ENCODE peak calls at places on chromosomes 11 and 22, in four cellular contexts. Z is OCI-LY7, D is fibroblast of pulmonary artery, R is adrenal gland. U is an unnamed sample.
A peak's percentile ranks its signal among the peaks of the same experiment; 100 is the strongest.

GRCh38 chr22:22880645-22881044 is 7.0 kb upstream of the IGLL5 start:
- DNase-seq in Z (no peak), D (no peak), R (no peak), U (no peak)

GRCh38 chr11:812390-812789 is 2.6 kb downstream of the RPLP2 start:
- DNase-seq in Z (no peak), R (no peak), D (no peak), U (no peak)

GRCh38 chr11:73395297-73396208 is 19.4 kb downstream of the RELT start:
- DNase-seq in D (no peak), Z (no peak), R (no peak), U (no peak)

GRCh38 chr22:31876156-31877035 is 67.9 kb upstream of the YWHAH start:
- DNase-seq in Z (no peak), D (no peak), R (no peak), U (no peak)

GRCh38 chr11:60860943-60861342 is 5.2 kb upstream of the PTGDR2 start:
- DNase-seq in R (no peak), Z (no peak), D (no peak), U (no peak)

GRCh38 chr11:75261902-75262361 is 21.4 kb downstream of the TPBGL start:
- DNase-seq in R (no peak), D (no peak), Z (no peak), U (no peak)

GRCh38 chr11:12755510-12755909 is 81.3 kb downstream of the TEAD1 start:
- DNase-seq in D (no peak), R (no peak), Z (no peak), U (no peak)

GRCh38 chr11:3158131-3158591 is 6.9 kb downstream of the OSBPL5 start:
- DNase-seq in R (no peak), D (no peak), Z (no peak), U (no peak)

GRCh38 chr22:44229809-44230208 is 49.1 kb downstream of the PARVG start:
- DNase-seq in D (no peak), R (no peak), Z (no peak), U (no peak)

GRCh38 chr22:46563381-46564083 is 26.1 kb upstream of the CELSR1 start:
- DNase-seq in R (peak; percentile 84), D (peak; percentile 62), Z (peak; percentile 85), U (peak; percentile 82)

GRCh38 chr11:41282436-41282835 is 177.0 kb downstream of the LRRC4C start:
- DNase-seq in R (no peak), D (no peak), Z (no peak), U (no peak)

GRCh38 chr22:50329236-50329635 is 2.4 kb upstream of the DENND6B start:
- DNase-seq in Z (no peak), R (no peak), D (peak; percentile 20), U (no peak)

GRCh38 chr11:43984519-43985385 is 42.3 kb downstream of the C11orf96 start:
- DNase-seq in R (peak; percentile 75), Z (no peak), D (no peak), U (no peak)

GRCh38 chr22:47397673-47398072 is 635.2 kb downstream of the TBC1D22A start:
- DNase-seq in R (no peak), D (no peak), Z (no peak), U (no peak)

GRCh38 chr11:1289211-1289935 is 20.1 kb downstream of the TOLLIP start:
- DNase-seq in Z (no peak), R (no peak), D (no peak), U (no peak)

GRCh38 chr22:49624421-49625177 is 203.1 kb downstream of the BRD1 start:
- DNase-seq in R (no peak), D (no peak), Z (no peak), U (no peak)

DNA sequence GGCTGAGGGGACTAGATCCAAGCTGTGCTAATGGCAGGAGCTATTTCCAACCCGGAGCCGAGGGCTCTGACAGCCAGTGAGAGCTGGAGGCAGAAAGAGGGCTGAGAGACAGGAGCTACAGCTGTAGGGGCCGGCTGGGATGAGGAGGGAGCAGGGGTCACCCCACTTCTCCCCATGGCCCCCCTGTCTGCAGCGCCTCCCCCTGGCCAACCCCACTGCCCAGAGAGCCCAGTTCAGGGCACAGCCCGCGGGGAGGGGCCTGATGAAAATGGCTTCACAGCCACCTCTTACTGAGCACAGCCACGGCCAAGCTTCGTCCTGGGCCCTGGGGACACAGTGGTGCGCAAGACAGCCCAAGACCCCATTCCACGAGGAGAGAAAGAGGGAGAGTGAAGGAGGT is 27.9 kb downstream of the RPL3 start:
- DNase-seq in D (no peak), Z (no peak), R (no peak), U (no peak)
- TF ChIP-seq CTCF in D (no peak), Z (peak; percentile 49), R (no peak), U (no peak)

DNA sequence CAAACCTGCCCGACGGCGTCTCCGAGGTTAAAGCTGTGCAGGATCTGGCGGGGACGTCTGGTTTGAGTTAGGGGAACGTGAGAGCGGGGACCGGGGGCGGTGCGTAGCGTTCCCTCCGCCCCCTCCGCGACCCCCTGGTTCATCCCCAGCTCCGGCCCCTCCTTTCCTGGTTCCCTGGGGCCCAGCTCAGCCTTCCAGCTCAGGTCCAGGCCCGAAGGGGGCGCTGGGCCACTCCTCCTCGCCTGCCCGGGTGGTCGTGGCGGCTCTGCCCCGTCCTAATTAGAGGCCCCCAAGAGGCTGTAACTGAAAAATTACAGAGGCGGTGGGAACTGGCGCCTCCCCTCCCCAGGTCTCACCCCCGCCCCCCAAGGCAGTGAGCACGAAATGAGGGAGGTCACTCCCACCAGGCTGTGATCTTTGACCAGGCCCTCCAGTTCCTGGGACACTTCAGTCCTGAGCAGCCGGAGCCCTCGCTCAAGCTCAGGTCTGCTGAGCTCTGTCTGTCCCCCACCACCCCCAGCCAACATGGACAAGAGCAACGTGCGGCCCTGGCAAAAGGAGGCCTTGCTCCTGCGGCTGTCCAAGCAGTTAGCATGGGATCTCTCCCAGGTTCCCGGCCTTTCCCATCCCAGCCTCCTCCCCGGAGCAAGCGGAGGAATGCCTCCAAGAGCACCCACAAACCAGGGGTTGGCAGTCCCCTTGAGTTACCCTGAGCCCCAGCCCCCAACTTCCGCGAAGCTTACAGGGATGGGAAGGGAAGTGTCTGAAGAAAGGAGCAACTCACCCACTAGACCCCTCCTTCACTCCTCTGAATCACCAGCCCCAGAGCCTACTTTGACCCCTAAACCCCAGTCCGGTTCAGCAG is 3.3 kb downstream of the CD248 start:
- DNase-seq in D (peak; percentile 32), R (no peak), Z (no peak), U (peak; percentile 79)
- TF ChIP-seq CTCF in D (no peak), R (no peak), Z (peak; percentile 49), U (peak; percentile 25)

DNA sequence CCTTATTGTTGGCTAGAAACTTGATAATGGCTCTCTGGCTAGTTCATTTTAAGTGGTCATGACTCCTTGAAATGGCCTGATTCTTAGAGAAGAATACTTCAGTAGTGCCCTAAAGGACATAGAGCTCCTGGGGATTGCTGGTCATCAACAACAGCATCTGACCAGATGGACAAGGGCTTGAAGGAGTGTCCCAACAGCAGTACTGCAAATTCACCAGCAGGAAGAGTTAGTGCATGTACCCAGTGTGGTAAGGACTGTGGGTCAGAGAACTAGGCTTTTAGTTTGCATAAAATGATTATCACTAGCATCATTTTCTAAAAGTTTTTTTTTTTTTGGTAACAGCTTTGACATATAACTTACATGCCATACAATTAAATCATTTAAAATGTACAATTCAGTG is 39.5 kb upstream of the CUL5 start:
- DNase-seq in Z (no peak), D (no peak), R (no peak), U (no peak)
- TF ChIP-seq CTCF in Z (no peak), D (no peak), R (no peak), U (no peak)

DNA sequence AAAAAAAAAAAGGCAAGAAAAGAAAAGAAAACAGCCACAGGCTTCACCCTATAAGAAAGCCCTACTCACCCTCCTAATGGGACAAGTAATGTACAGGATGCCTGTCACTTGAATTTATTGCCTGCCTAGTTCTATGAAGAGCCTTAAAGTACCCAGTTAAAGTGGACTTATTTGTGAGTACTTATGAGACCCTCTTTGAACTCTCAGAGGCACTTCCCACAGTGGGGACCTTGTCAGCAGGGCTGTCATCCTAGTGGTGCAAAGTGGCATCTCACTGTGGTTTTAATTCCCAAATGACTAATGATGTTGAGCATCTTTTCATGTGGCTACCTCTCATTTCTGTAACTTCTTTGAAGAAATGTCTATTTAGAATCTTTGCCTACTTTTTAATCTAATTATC is 41.8 kb upstream of the BARX2 start:
- DNase-seq in Z (no peak), R (no peak), D (no peak), U (no peak)
- TF ChIP-seq CTCF in Z (no peak), R (no peak), D (peak; percentile 11), U (peak; percentile 41)

GRCh38 chr11:65013130-65013691 is 749 bp upstream of the ARL2 start:
- DNase-seq in D (peak; percentile 89), R (peak; percentile 95), Z (no peak), U (peak; percentile 84)
- TF ChIP-seq CTCF in D (peak; percentile 63), R (peak; percentile 65), Z (peak; percentile 79), U (peak; percentile 61)

U was measured in nephron progenitor cell.